ENCODE peak calls at places on chromosomes 4 and X, in seven cellular contexts. X is left ventricle myocardium inferior, M is GM12865, L is GM06990, T is lower leg skin, U is fibroblast of mammary gland, N is ovary. Q is an unnamed sample.
A peak's percentile ranks its signal among the peaks of the same experiment; 100 is the strongest.

GRCh38 chr4:179804440-179804839 is 2362.2 kb upstream of the AGA start:
- DNase-seq in L (no peak), X (no peak), T (no peak), N (no peak), M (no peak), U (no peak), Q (no peak)

GRCh38 chrX:9864011-9864410 is 77.8 kb downstream of the SHROOM2 start:
- DNase-seq in X (no peak), L (no peak), M (no peak), U (no peak), T (no peak), N (no peak), Q (no peak)

GRCh38 chrX:9874483-9874882 is 88.3 kb downstream of the SHROOM2 start:
- DNase-seq in U (no peak), T (no peak), N (no peak), M (no peak), L (no peak), X (no peak), Q (no peak)

GRCh38 chr4:38157592-38157991 is 197.4 kb downstream of the PTTG2 start:
- DNase-seq in N (no peak), M (no peak), U (no peak), L (no peak), T (peak; percentile 61), X (no peak), Q (no peak)

GRCh38 chr4:57410331-57411052 is 300.3 kb upstream of the IGFBP7 start:
- DNase-seq in U (no peak), T (no peak), N (no peak), X (no peak), M (no peak), L (no peak), Q (no peak)

GRCh38 chrX:66004928-66005831 is 34.7 kb downstream of the VSIG4 start:
- DNase-seq in N (no peak), X (no peak), T (no peak), U (no peak), M (no peak), L (no peak), Q (no peak)

GRCh38 chrX:69493193-69493592 is 10.9 kb upstream of the NALF2 start:
- DNase-seq in X (no peak), M (peak; percentile 18), T (no peak), U (peak; percentile 3), N (no peak), L (no peak), Q (peak; percentile 38)

GRCh38 chrX:2492536-2493218 is 8.1 kb downstream of the DHRSX start:
- DNase-seq in M (no peak), L (no peak), N (no peak), U (no peak), T (no peak), X (no peak), Q (no peak)

GRCh38 chrX:79259073-79259689 is 108.0 kb downstream of the ITM2A start:
- DNase-seq in U (peak; percentile 14), T (no peak), M (peak; percentile 94), X (no peak), L (peak; percentile 82), N (no peak), Q (peak; percentile 70)

GRCh38 chr4:106329027-106329618 is 12.8 kb downstream of the AIMP1 start:
- DNase-seq in M (peak; percentile 35), L (no peak), X (no peak), N (no peak), T (no peak), U (peak; percentile 60), Q (no peak)
- TF ChIP-seq CTCF in M (peak; percentile 51), L (peak; percentile 64), X (peak; percentile 70), N (no peak), T (no peak), U (peak; percentile 83), Q (peak; percentile 62)

GRCh38 chr4:164768516-164768915 is 14.6 kb downstream of the SMIM31 start:
- DNase-seq in U (peak; percentile 16), N (no peak), M (peak; percentile 16), L (no peak), X (no peak), T (no peak), Q (no peak)
- TF ChIP-seq CTCF in U (peak; percentile 44), N (no peak), M (peak; percentile 37), L (peak; percentile 43), X (peak; percentile 24), T (no peak), Q (no peak)

GRCh38 chr4:150131581-150132228 is 53.5 kb downstream of the DCLK2 start:
- DNase-seq in L (no peak), N (no peak), M (no peak), T (no peak), U (peak; percentile 79), X (no peak), Q (no peak)
- TF ChIP-seq CTCF in L (no peak), N (no peak), M (no peak), T (no peak), U (no peak), X (no peak), Q (no peak)

DNA sequence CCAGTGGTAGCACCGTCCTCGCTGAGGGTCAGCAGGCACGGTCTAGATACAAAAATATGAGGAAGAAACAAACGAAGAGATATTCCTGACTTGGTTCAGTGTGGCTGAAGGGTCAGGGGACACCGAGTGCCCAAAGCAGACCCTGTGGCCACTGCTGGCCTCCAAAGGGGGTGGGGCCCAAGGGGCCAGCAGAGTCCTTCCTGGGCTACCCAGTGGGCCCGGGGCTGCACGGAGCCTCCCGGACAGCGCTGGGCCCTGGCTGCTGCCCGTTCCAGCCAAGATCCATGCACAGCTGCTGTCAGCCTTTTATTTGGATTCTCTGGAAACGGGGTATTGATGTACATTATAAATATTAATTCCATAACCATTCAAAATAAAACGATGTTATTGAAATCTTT is 20.4 kb downstream of the NELFA start:
- DNase-seq in L (no peak), U (no peak), X (no peak), M (no peak), T (no peak), N (no peak), Q (no peak)
- TF ChIP-seq CTCF in L (no peak), U (no peak), X (no peak), M (no peak), T (no peak), N (no peak), Q (no peak)

GRCh38 chr4:22241415-22241814 is 274.5 kb downstream of the ADGRA3 start:
- DNase-seq in M (no peak), L (no peak), N (no peak), T (no peak), X (no peak), U (no peak), Q (no peak)

GRCh38 chr4:22237846-22238513 is 277.9 kb downstream of the ADGRA3 start:
- DNase-seq in L (no peak), X (no peak), U (no peak), M (no peak), N (no peak), T (no peak), Q (no peak)

GRCh38 chr4:22240814-22241213 is 275.1 kb downstream of the ADGRA3 start:
- DNase-seq in L (no peak), T (no peak), M (no peak), N (no peak), X (no peak), U (no peak), Q (no peak)

GRCh38 chr4:22237155-22237751 is 278.6 kb downstream of the ADGRA3 start:
- DNase-seq in T (no peak), X (no peak), N (peak; percentile 19), L (no peak), M (peak; percentile 48), U (peak; percentile 8), Q (peak; percentile 74)

GRCh38 chr4:22238742-22239141 is 277.1 kb downstream of the ADGRA3 start:
- DNase-seq in U (no peak), X (no peak), L (no peak), N (no peak), M (no peak), T (no peak), Q (no peak)
- TF ChIP-seq CTCF in U (no peak), X (no peak), L (no peak), N (no peak), M (no peak), T (no peak), Q (no peak)